ENCODE peak calls at places on chromosomes 1 and 21, in six cellular contexts. M, J, X, E, D and O are unnamed samples.

GRCh38 chr1:12001249-12001917 is 17.9 kb upstream of the MIIP start:
- DNase-seq in M (peak; percentile 34), X (no peak), J (peak; percentile 27), E (no peak), D (no peak), O (no peak)

GRCh38 chr1:154972517-154973343 is 1.8 kb upstream of the CKS1B start:
- DNase-seq in D (no peak), X (peak; percentile 95), E (no peak), M (no peak), J (peak; percentile 95), O (no peak)

GRCh38 chr1:36352910-36353878 is 29.7 kb upstream of the EVA1B start:
- DNase-seq in X (no peak), M (no peak), E (no peak), D (no peak), J (no peak), O (no peak)

GRCh38 chr1:156336242-156336641 is 1.9 kb downstream of the CCT3 start:
- DNase-seq in D (no peak), J (no peak), E (peak; percentile 34), X (no peak), M (no peak), O (no peak)

GRCh38 chr1:235077571-235078479 is 50.8 kb downstream of the TOMM20 start:
- DNase-seq in D (peak; percentile 90), J (no peak), X (no peak), M (no peak), E (no peak), O (peak; percentile 49)

GRCh38 chr1:229159668-229160544 is 111.0 kb upstream of the RAB4A start:
- DNase-seq in E (no peak), J (peak; percentile 30), X (no peak), M (no peak), D (no peak), O (no peak)

GRCh38 chr21:17523007-17523451 is 10.2 kb downstream of the CXADR start:
- DNase-seq in X (no peak), D (no peak), M (no peak), E (no peak), J (peak; percentile 99), O (no peak)

GRCh38 chr1:222454782-222455181 is 93.1 kb downstream of the HHIPL2 start:
- DNase-seq in E (no peak), X (no peak), J (no peak), D (no peak), M (no peak), O (no peak)

GRCh38 chr1:244102471-244102870 is 51.4 kb downstream of the ZBTB18 start:
- DNase-seq in X (no peak), M (no peak), J (no peak), D (no peak), E (no peak), O (no peak)

GRCh38 chr1:194295690-194296089 is 1109.3 kb upstream of the B3GALT2 start:
- DNase-seq in M (no peak), X (no peak), J (peak; percentile 15), D (no peak), E (no peak), O (no peak)

GRCh38 chr1:243977104-243977503 is 74.0 kb upstream of the ZBTB18 start:
- DNase-seq in J (no peak), D (no peak), M (no peak), E (no peak), X (no peak), O (no peak)

GRCh38 chr1:16721871-16722641 is 18.3 kb upstream of the RNU1-4 start:
- DNase-seq in E (no peak), J (no peak), X (no peak), M (no peak), D (no peak), O (no peak)

GRCh38 chr1:26338670-26339069 is 15.3 kb downstream of the CRYBG2 start:
- DNase-seq in X (no peak), J (no peak), E (no peak), D (no peak), M (no peak), O (no peak)

GRCh38 chr1:26335774-26336476 is 18.0 kb downstream of the CRYBG2 start:
- DNase-seq in J (no peak), M (no peak), D (no peak), E (peak; percentile 55), X (no peak), O (no peak)

GRCh38 chr1:26336477-26337205 is 17.3 kb downstream of the CRYBG2 start:
- DNase-seq in M (peak; percentile 88), E (peak; percentile 99), D (no peak), J (no peak), X (peak; percentile 67), O (peak; percentile 89)

GRCh38 chr1:26337625-26338024 is 16.3 kb downstream of the CRYBG2 start:
- DNase-seq in D (no peak), M (no peak), J (no peak), X (no peak), E (no peak), O (no peak)

DNA sequence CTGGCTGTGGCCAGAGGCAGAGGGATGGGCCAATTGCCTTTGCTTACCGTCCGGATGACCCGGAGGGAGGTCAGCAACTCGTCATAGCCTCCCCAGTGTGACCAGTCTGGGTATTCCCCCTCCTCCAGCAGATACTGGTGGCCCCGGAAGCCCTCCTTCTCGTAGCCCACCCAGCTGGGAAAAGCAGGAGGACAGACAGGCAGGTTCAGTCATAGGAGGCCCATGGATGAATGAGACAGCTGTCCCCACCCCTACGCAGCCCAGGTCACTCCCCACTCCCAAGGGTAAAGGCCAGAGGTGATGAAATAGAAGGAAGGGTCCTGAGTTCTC is 16.8 kb downstream of the CRYBG2 start:
- DNase-seq in D (no peak), M (no peak), J (no peak), X (no peak), E (no peak), O (no peak)
- TF ChIP-seq TAF1 in D (no peak), M (no peak), J (no peak), X (no peak), E (no peak), O (no peak)

DNA sequence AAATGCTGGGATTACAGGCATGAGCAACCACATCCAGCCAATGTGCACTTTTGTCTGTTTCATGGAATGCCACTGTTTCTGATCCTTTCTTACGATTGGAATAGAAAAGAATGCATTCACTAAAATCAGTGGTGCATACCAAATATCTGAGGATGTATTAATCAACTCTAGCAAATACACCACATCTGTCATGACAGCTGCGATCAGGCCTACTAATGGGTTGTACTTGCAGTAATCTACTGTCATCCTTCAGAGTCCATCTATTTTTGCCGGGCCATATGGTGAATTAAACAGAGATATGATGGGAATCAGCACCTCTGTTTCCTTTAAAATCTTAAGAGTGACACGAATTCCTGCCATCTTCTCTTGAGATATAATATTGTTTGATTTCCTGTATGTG is 8.5 kb upstream of the USP1 start:
- DNase-seq in M (no peak), E (no peak), D (no peak), J (no peak), X (no peak), O (no peak)
- TF ChIP-seq POLR2A in M (no peak), E (no peak), D (no peak), J (no peak), X (no peak), O (no peak)

GRCh38 chr1:232464325-232464724 is 165.6 kb downstream of the SIPA1L2 start:
- DNase-seq in E (no peak), D (no peak), X (no peak), M (no peak), J (no peak), O (no peak)

GRCh38 chr1:232462200-232462599 is 167.7 kb downstream of the SIPA1L2 start:
- DNase-seq in E (no peak), M (no peak), J (no peak), D (no peak), X (no peak), O (no peak)

GRCh38 chr1:232459826-232460225 is 170.1 kb downstream of the SIPA1L2 start:
- DNase-seq in E (no peak), X (no peak), J (no peak), M (no peak), D (no peak), O (no peak)

GRCh38 chr1:232467073-232467760 is 162.7 kb downstream of the SIPA1L2 start:
- DNase-seq in E (no peak), M (no peak), X (no peak), D (no peak), J (no peak), O (no peak)

DNA sequence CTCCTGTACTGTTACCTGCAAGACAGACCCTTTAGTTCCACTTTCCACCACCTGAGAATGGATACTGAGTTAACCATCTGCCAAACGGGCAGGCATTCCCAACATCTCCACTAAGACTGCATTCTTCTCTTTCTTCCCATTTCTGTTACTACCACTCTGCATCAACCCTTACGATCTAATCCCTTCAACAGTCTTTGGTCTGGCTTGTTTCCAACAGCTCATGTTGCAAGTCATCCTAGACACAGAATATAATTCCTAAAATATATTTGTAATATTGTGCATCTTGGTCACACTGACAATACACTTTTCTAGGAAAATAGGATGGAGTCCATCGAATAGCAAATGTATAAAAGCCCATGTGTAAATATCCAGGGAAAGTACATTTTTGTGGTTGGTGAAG is 166.7 kb downstream of the SIPA1L2 start:
- DNase-seq in J (no peak), M (no peak), D (no peak), E (no peak), X (no peak), O (no peak)
- TF ChIP-seq TAF1 in J (no peak), M (no peak), D (no peak), E (no peak), X (no peak), O (no peak)

DNA sequence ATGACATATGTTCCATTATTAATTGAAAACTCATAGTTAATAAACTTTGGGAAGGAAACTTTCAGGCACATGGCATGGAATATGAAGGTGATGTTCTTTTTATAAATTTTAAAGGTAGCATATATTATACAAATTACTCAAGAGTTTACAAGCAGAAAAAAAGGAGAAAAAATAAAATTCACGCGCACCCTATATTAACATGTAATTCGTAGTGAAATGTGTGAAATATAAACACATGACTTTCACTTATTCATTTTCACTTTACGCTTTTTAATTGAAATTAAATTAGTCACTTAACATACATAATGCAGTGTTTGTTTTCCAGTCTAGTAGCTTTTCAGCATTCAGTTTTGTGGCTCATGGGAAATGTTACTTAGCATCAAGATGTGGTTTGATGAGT is 27.4 kb upstream of the SCYL3 start:
- DNase-seq in E (no peak), D (no peak), J (no peak), X (no peak), M (no peak), O (no peak)
- TF ChIP-seq POLR2A in E (no peak), D (no peak), J (no peak), X (no peak), M (no peak), O (no peak)

DNA sequence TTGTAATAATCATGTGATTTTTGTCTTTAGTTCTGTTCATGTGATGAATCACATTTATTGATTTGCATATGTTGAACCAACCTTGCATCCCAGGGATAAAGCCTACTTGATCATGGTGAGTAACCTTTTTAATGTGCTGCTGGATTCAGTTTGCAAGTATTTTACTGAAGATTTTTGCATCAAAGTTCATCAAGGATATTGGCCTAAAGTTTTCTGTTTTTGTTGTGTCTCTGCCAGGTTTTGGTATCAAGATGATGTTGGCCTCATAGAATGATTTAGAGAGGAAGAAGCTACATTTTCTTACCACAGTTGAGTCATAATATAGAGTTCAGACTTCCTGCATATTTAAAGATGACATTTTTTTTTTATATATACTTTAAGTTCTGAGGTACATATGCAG is 455.9 kb downstream of the PLPP3 start:
- DNase-seq in E (no peak), X (no peak), J (no peak), D (no peak), M (no peak), O (no peak)
- TF ChIP-seq TAF1 in E (no peak), X (no peak), J (no peak), D (no peak), M (no peak), O (no peak)